ENCODE peak calls at places on chromosomes 11 and 22, in ten cellular contexts. E is M059J; X is HFF-Myc; N is NCI-H774; J is fibroblast of the aortic adventitia; R is activated CD4-positive, alpha-beta T cell treated with anti-CD3 and anti-CD28 coated beads, Interleukin-2, amount 50 U/mL, for 1 hour; Q is GM04503; A is AG08396; B is nephron progenitor cell; H is HFFc6. W is an unnamed sample.

GRCh38 chr11:128448487-128448886 is 138.9 kb downstream of the ETS1 start:
- DNase-seq in J (peak), A (no peak), R (no peak), H (peak), X (no peak), N (no peak), B (no peak), Q (no peak), E (peak), W (no peak)

GRCh38 chr11:31794546-31794945 is 16.6 kb downstream of the PAX6 start:
- DNase-seq in H (no peak), A (no peak), J (no peak), B (no peak), R (no peak), E (no peak), Q (no peak), X (no peak), N (no peak), W (no peak)

GRCh38 chr11:75269896-75270295 is 29.3 kb downstream of the TPBGL start:
- DNase-seq in B (no peak), Q (no peak), A (no peak), X (no peak), H (no peak), R (no peak), J (no peak), N (no peak), E (no peak), W (no peak)

GRCh38 chr11:77101043-77101537 is 1.6 kb upstream of the OMP start:
- DNase-seq in X (no peak), A (peak), H (peak), E (no peak), Q (no peak), J (no peak), N (no peak), R (no peak), B (no peak), W (no peak)

GRCh38 chr11:17812286-17813187 is 78.0 kb downstream of the KCNC1 start:
- DNase-seq in N (peak), X (no peak), R (no peak), E (peak), J (no peak), B (no peak), A (no peak), Q (no peak), H (no peak), W (no peak)

GRCh38 chr11:16788141-16789060 is 50.0 kb downstream of the C11orf58 start:
- DNase-seq in X (no peak), R (peak), Q (no peak), J (peak), H (peak), E (peak), B (peak), A (peak), N (peak), W (no peak)

GRCh38 chr11:66607126-66607834 is 9.2 kb upstream of the RBM14 start:
- DNase-seq in Q (peak), J (peak), B (no peak), A (peak), N (no peak), E (peak), H (peak), R (no peak), X (no peak), W (no peak)

GRCh38 chr11:83070044-83070877 is 1.4 kb downstream of the RAB30 start:
- DNase-seq in E (peak), J (peak), H (peak), A (peak), X (no peak), R (no peak), N (no peak), Q (peak), B (peak), W (no peak)

GRCh38 chr11:33406241-33406640 is 149.1 kb downstream of the HIPK3 start:
- DNase-seq in Q (no peak), J (no peak), A (no peak), X (no peak), N (no peak), H (no peak), E (no peak), R (no peak), B (no peak), W (no peak)

GRCh38 chr22:38850941-38851849 is 7.4 kb upstream of the NPTXR start:
- DNase-seq in A (peak), X (no peak), J (peak), N (no peak), R (no peak), E (peak), H (peak), Q (no peak), B (no peak), W (no peak)

GRCh38 chr22:44942056-44942455 is 67.7 kb downstream of the PHF21B start:
- DNase-seq in B (no peak), A (no peak), X (no peak), E (no peak), Q (no peak), H (no peak), N (no peak), J (no peak), R (no peak), W (no peak)

GRCh38 chr11:100709233-100709999 is 22.3 kb downstream of the ARHGAP42 start:
- DNase-seq in X (no peak), A (no peak), E (peak), Q (no peak), R (no peak), H (no peak), N (no peak), J (no peak), B (no peak), W (no peak)

GRCh38 chr11:65295001-65295400 is 19.7 kb upstream of the CDC42EP2 start:
- DNase-seq in Q (no peak), N (no peak), E (no peak), H (no peak), A (no peak), J (no peak), R (no peak), X (no peak), B (no peak), W (no peak)

GRCh38 chr11:3655548-3655947 is 10.6 kb downstream of the ART1 start:
- DNase-seq in N (no peak), B (no peak), Q (no peak), X (no peak), E (no peak), R (no peak), A (no peak), J (no peak), H (no peak), W (no peak)

W was measured in NCI-H187 treated with DMSO at 0.1 percent for 48 hours.